ENCODE peak calls at places on chromosome 1, in nine cellular contexts. E is SJSA1, A is mesendoderm, V is small intestine, S is ovary, Q is GM06990, M is spleen, U is pancreas, X is right lobe of liver. W is an unnamed sample.

GRCh38 chr1:163796394-163796821 is 474.7 kb downstream of the NUF2 start:
- DNase-seq in E (no peak), A (peak), V (no peak), S (no peak), Q (no peak), M (no peak), U (no peak), X (no peak), W (no peak)

GRCh38 chr1:91026777-91027176 is 4.9 kb upstream of the ZNF644 start:
- DNase-seq in E (no peak), A (no peak), V (no peak), S (no peak), Q (no peak), M (no peak), U (no peak), X (no peak), W (peak)

GRCh38 chr1:6261615-6261995 is 707 bp upstream of the GPR153 start:
- DNase-seq in E (no peak), A (peak), V (peak), S (no peak), Q (no peak), M (no peak), U (no peak), X (no peak), W (no peak)

GRCh38 chr1:8702848-8703810 is 114.3 kb downstream of the RERE start:
- DNase-seq in E (peak), A (peak), V (peak), S (peak), Q (peak), M (peak), U (peak), X (peak), W (peak)

GRCh38 chr1:192311281-192311680 is 5.5 kb upstream of the RGS21 start:
- DNase-seq in E (no peak), A (peak), V (no peak), S (no peak), Q (no peak), M (no peak), U (no peak), X (no peak), W (peak)

GRCh38 chr1:16972210-16972916 is 8.1 kb downstream of the MFAP2 start:
- DNase-seq in E (peak), A (no peak), V (no peak), S (peak), Q (no peak), M (no peak), U (no peak), X (no peak), W (no peak)

GRCh38 chr1:202159534-202160371 is 649 bp downstream of the PTPN7 start:
- DNase-seq in E (no peak), A (no peak), V (no peak), S (no peak), Q (peak), M (peak), U (no peak), X (no peak), W (no peak)

GRCh38 chr1:35452086-35452485 is 105.1 kb downstream of the KIAA0319L start:
- DNase-seq in E (no peak), A (no peak), V (no peak), S (peak), Q (no peak), M (no peak), U (no peak), X (peak), W (peak)

GRCh38 chr1:12690156-12690555 is 25.8 kb upstream of the AADACL3 start:
- DNase-seq in E (no peak), A (no peak), V (no peak), S (no peak), Q (no peak), M (no peak), U (no peak), X (no peak), W (no peak)

GRCh38 chr1:200034262-200034557 is 6.7 kb downstream of the NR5A2 start:
- DNase-seq in E (no peak), A (no peak), V (no peak), S (no peak), Q (no peak), M (no peak), U (no peak), X (no peak), W (no peak)

GRCh38 chr1:200035956-200036615 is 8.6 kb downstream of the NR5A2 start:
- DNase-seq in E (no peak), A (peak), V (peak), S (no peak), Q (no peak), M (no peak), U (peak), X (no peak), W (no peak)

GRCh38 chr1:200036616-200037270 is 9.2 kb downstream of the NR5A2 start:
- DNase-seq in E (no peak), A (peak), V (peak), S (no peak), Q (no peak), M (no peak), U (peak), X (no peak), W (no peak)

GRCh38 chr1:200034821-200035396 is 7.4 kb downstream of the NR5A2 start:
- DNase-seq in E (no peak), A (peak), V (no peak), S (no peak), Q (no peak), M (no peak), U (no peak), X (no peak), W (peak)

GRCh38 chr1:200035397-200035955 is 8.0 kb downstream of the NR5A2 start:
- DNase-seq in E (no peak), A (no peak), V (no peak), S (no peak), Q (no peak), M (no peak), U (peak), X (no peak), W (no peak)
- H3K4me3 ChIP-seq in E (no peak), A (peak), V (no peak), S (no peak), Q (no peak), M (peak), U (peak), X (no peak), W (no peak)

GRCh38 chr1:50416553-50417453 is 6.4 kb downstream of the DMRTA2 start:
- DNase-seq in E (peak), A (peak), V (no peak), S (no peak), Q (no peak), M (no peak), U (no peak), X (no peak), W (no peak)

GRCh38 chr1:50418600-50419109 is 4.6 kb downstream of the DMRTA2 start:
- DNase-seq in E (no peak), A (peak), V (no peak), S (no peak), Q (no peak), M (no peak), U (no peak), X (no peak), W (no peak)

GRCh38 chr1:50419192-50419906 is 3.9 kb downstream of the DMRTA2 start:
- DNase-seq in E (no peak), A (peak), V (no peak), S (no peak), Q (no peak), M (no peak), U (no peak), X (no peak), W (no peak)

GRCh38 chr1:50417487-50417886 is 5.8 kb downstream of the DMRTA2 start:
- DNase-seq in E (no peak), A (peak), V (no peak), S (no peak), Q (no peak), M (no peak), U (no peak), X (no peak), W (no peak)

GRCh38 chr1:50417946-50418599 is 5.2 kb downstream of the DMRTA2 start:
- DNase-seq in E (no peak), A (peak), V (no peak), S (no peak), Q (no peak), M (no peak), U (no peak), X (no peak), W (no peak)
- H3K4me3 ChIP-seq in E (no peak), A (no peak), V (peak), S (no peak), Q (no peak), M (peak), U (no peak), X (no peak), W (no peak)

GRCh38 chr1:45205000-45205909 is 1.1 kb downstream of the ZSWIM5 start:
- DNase-seq in E (no peak), A (peak), V (peak), S (peak), Q (peak), M (peak), U (peak), X (peak), W (no peak)
- H3K4me3 ChIP-seq in E (no peak), A (peak), V (peak), S (peak), Q (no peak), M (peak), U (peak), X (peak), W (peak)

GRCh38 chr1:49225464-49225863 is 448.8 kb upstream of the BEND5 start:
- DNase-seq in E (no peak), A (no peak), V (no peak), S (no peak), Q (no peak), M (no peak), U (no peak), X (no peak), W (no peak)

GRCh38 chr1:49229555-49229954 is 452.9 kb upstream of the BEND5 start:
- DNase-seq in E (no peak), A (peak), V (peak), S (no peak), Q (no peak), M (no peak), U (peak), X (no peak), W (no peak)

DNA sequence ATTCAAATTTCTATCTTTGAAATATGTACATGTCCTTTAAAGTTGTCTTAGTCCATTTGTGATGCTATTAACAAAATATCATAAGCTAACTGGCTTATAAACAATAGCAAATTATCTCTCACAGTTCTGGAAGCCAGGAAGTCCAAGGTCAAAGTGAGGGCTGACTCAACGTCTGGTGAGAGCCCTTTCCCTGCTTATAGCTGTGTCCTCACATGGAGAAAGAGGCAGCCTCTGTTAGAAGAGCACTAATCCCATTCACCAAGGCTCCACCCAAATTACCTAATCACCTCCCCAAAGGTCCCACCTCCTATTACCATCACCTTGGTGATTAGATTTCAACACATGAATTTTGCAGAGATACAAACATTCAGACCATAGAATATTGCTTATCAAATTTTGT is 450.1 kb upstream of the BEND5 start:
- DNase-seq in E (no peak), A (no peak), V (no peak), S (no peak), Q (no peak), M (no peak), U (no peak), X (no peak), W (no peak)
- H3K4me3 ChIP-seq in E (no peak), A (no peak), V (no peak), S (no peak), Q (no peak), M (no peak), U (no peak), X (no peak), W (no peak)

GRCh38 chr1:231612393-231613089 is 14.0 kb upstream of the DISC1 start:
- DNase-seq in E (no peak), A (no peak), V (peak), S (no peak), Q (peak), M (peak), U (no peak), X (no peak), W (no peak)
- H3K4me3 ChIP-seq in E (no peak), A (no peak), V (no peak), S (no peak), Q (no peak), M (peak), U (no peak), X (no peak), W (no peak)

DNA sequence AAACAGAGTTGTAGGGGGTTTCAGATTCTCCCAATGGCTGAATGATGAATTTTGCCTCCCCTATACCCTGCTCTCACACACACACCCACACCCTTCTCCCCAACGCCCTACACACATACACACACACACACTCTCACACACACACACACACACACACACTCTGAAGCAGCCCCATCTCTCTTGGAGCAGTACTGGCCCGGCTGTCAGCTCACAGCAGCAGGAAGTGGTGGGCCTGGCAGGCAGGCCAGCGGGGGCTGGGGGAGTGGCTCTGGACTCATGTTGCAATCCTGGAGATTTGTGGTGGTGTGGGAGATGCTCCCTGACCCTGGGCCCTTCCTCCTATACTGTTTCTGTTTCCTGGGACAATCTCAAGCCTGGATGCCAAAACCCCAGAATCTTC is 2.2 kb downstream of the IKBKE start:
- DNase-seq in E (no peak), A (peak), V (no peak), S (peak), Q (no peak), M (peak), U (no peak), X (no peak), W (peak)
- H3K4me3 ChIP-seq in E (no peak), A (no peak), V (no peak), S (no peak), Q (peak), M (peak), U (no peak), X (no peak), W (no peak)

DNA sequence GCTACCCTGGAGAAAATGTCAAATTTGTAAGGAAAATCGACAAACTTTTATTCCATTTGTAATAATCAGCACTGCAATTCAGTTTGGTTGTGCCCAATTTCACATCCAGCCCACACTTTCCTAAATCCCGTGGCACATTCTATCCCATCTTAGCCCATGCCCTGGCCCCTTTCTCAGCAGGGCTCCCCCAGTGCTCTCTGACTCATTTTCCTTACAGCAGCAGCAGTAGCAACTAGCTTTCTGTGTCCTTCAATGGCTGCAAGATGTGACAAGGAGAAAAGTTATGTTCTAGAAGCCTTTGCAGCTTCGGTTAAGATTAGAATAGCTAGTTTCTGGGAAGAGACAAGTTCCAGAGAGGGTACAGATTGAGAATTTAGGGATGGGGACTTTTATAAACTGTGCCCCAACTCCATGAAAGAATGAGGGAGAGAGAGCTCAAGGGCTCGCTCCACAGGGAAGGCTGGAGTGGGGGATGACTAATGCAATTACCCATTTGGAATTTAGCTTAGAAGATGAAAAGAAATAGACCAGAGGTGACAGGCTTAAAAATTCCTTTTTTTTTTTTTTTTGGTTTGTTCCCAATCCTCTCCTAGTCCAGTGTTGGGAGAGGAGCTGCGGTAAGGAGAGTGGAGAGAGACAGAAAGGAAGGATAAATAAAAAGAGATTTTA is 47.0 kb upstream of the POU2F1 start:
- DNase-seq in E (no peak), A (peak), V (no peak), S (no peak), Q (no peak), M (no peak), U (no peak), X (no peak), W (no peak)
- H3K4me3 ChIP-seq in E (no peak), A (no peak), V (no peak), S (no peak), Q (no peak), M (no peak), U (no peak), X (no peak), W (no peak)

DNA sequence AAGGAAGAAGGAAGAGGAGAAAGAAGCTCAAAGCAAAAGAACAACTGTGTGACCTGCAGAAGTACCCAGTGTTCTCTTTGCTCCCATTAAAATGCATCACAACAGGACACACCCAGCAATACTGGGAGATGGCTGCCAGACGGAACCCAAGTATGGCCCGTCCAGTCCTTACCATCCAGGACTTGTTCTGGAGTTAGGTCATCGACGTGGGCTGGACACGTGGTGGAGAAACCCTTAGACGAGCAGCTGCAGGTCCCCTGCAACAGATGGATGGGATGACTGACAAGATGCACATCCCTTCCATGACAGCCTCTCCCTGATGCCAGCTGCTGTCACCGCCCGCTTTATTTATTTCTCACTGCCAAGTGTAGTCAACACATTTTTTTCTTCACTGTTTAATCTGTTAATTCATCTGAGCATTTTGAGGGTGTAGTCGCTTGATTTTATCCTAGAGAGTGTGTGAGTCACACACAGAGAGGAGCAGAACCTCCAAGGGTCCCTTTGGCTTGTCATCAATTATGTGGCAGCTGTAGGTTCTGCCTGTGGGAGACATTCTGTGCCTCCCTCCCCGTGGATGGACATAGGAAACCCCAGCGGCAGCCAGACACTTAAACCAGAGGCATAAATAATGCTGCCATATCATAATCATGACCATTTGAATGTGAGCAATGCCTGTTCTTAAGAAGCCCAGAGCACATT is 80.9 kb downstream of the ABCA4 start:
- DNase-seq in E (no peak), A (no peak), V (no peak), S (no peak), Q (no peak), M (no peak), U (no peak), X (no peak), W (peak)
- H3K4me3 ChIP-seq in E (no peak), A (no peak), V (no peak), S (no peak), Q (no peak), M (no peak), U (no peak), X (no peak), W (no peak)